ENCODE peak calls at places on chromosomes 5 and 9, in six cellular contexts. I, N, R, Z, S and P are unnamed samples.
A peak's percentile ranks its signal among the peaks of the same experiment; 100 is the strongest.

GRCh38 chr9:107587175-107587963 is 97.8 kb upstream of the KLF4 start:
- DNase-seq in N (no peak), S (no peak), I (no peak), Z (no peak), R (no peak), P (peak; percentile 17)

GRCh38 chr5:147200001-147200400 is 34.8 kb upstream of the STK32A start:
- DNase-seq in I (no peak), R (no peak), N (no peak), S (no peak), Z (no peak), P (no peak)

GRCh38 chr9:8872802-8873201 is 1073.2 kb upstream of the DMAC1 start:
- DNase-seq in Z (no peak), R (no peak), S (no peak), I (no peak), N (no peak), P (no peak)

GRCh38 chr5:88092938-88093635 is 175.6 kb downstream of the TMEM161B start:
- DNase-seq in S (no peak), R (no peak), I (no peak), N (no peak), Z (no peak), P (no peak)

GRCh38 chr9:136297016-136297691 is 6.7 kb downstream of the CCDC187 start:
- DNase-seq in N (no peak), Z (no peak), I (no peak), R (no peak), S (peak; percentile 31), P (no peak)

GRCh38 chr5:166433679-166434078 is 1857.8 kb upstream of the WWC1 start:
- DNase-seq in Z (no peak), S (no peak), R (no peak), I (no peak), N (no peak), P (no peak)

GRCh38 chr9:134047868-134048581 is 19.8 kb downstream of the BRD3 start:
- DNase-seq in R (no peak), N (no peak), Z (no peak), I (no peak), S (no peak), P (no peak)

GRCh38 chr9:14437336-14438231 is 123.6 kb upstream of the NFIB start:
- DNase-seq in R (no peak), I (no peak), Z (no peak), S (no peak), N (no peak), P (peak; percentile 70)

GRCh38 chr5:59034498-59035186 is 451.8 kb downstream of the RAB3C start:
- DNase-seq in S (peak; percentile 52), I (no peak), N (peak; percentile 72), Z (peak; percentile 58), R (peak; percentile 52), P (peak; percentile 8)

GRCh38 chr5:94618029-94618492 is 343 bp downstream of the KIAA0825 start:
- DNase-seq in Z (peak; percentile 53), N (peak; percentile 55), S (peak; percentile 56), I (peak; percentile 33), R (peak; percentile 52), P (peak; percentile 62)

GRCh38 chr5:40680741-40681350 is 1.1 kb downstream of the PTGER4 start:
- DNase-seq in Z (peak; percentile 41), I (no peak), R (no peak), S (peak; percentile 15), N (peak; percentile 22), P (no peak)

GRCh38 chr9:14508884-14509283 is 184.3 kb downstream of the ZDHHC21 start:
- DNase-seq in S (no peak), I (no peak), R (no peak), N (no peak), Z (no peak), P (no peak)

GRCh38 chr5:71658916-71659661 is 60.0 kb upstream of the CARTPT start:
- DNase-seq in Z (no peak), I (no peak), S (peak; percentile 6), R (no peak), N (peak; percentile 10), P (no peak)

GRCh38 chr9:89864257-89864656 is 259.4 kb downstream of the GADD45G start:
- DNase-seq in S (no peak), I (no peak), R (no peak), Z (no peak), N (no peak), P (no peak)

GRCh38 chr5:138701678-138702077 is 51.5 kb upstream of the CTNNA1 start:
- DNase-seq in Z (no peak), R (no peak), N (no peak), I (no peak), S (no peak), P (no peak)

GRCh38 chr9:134641989-134642384 is 384 bp downstream of the COL5A1 start:
- DNase-seq in S (no peak), I (no peak), R (no peak), N (no peak), Z (no peak), P (peak; percentile 29)

GRCh38 chr9:105074501-105074900 is 146.5 kb upstream of the ABCA1 start:
- DNase-seq in R (no peak), I (no peak), S (no peak), N (no peak), Z (no peak), P (no peak)

GRCh38 chr9:129208191-129209091 is 30.4 kb upstream of the IER5L start:
- DNase-seq in I (no peak), Z (no peak), R (no peak), N (no peak), S (no peak), P (no peak)

GRCh38 chr9:81984911-81985310 is 3.7 kb upstream of the SPATA31D1 start:
- DNase-seq in N (no peak), R (no peak), Z (no peak), S (no peak), I (no peak), P (peak; percentile 2)

GRCh38 chr5:175696139-175696854 is 38.4 kb downstream of the HRH2 start:
- DNase-seq in N (no peak), R (no peak), I (peak; percentile 5), S (peak; percentile 56), Z (peak; percentile 24), P (peak; percentile 76)

GRCh38 chr5:10442581-10442980 is 902 bp downstream of the ROPN1L start:
- DNase-seq in Z (no peak), I (no peak), N (peak; percentile 53), S (no peak), R (peak; percentile 17), P (peak; percentile 45)

GRCh38 chr9:38421498-38422211 is 2.6 kb downstream of the IGFBPL1 start:
- DNase-seq in Z (no peak), N (no peak), S (no peak), I (no peak), R (no peak), P (no peak)

GRCh38 chr9:3205421-3206095 is 320.2 kb downstream of the RFX3 start:
- DNase-seq in S (no peak), Z (no peak), R (peak; percentile 41), N (no peak), I (peak; percentile 16), P (no peak)

GRCh38 chr9:135515541-135515951 is 5.7 kb upstream of the LCN1 start:
- DNase-seq in N (no peak), Z (no peak), R (no peak), S (no peak), I (no peak), P (no peak)

GRCh38 chr5:103174147-103174546 is 54.0 kb downstream of the PPIP5K2 start:
- DNase-seq in R (no peak), Z (no peak), S (no peak), I (no peak), N (no peak), P (no peak)

DNA sequence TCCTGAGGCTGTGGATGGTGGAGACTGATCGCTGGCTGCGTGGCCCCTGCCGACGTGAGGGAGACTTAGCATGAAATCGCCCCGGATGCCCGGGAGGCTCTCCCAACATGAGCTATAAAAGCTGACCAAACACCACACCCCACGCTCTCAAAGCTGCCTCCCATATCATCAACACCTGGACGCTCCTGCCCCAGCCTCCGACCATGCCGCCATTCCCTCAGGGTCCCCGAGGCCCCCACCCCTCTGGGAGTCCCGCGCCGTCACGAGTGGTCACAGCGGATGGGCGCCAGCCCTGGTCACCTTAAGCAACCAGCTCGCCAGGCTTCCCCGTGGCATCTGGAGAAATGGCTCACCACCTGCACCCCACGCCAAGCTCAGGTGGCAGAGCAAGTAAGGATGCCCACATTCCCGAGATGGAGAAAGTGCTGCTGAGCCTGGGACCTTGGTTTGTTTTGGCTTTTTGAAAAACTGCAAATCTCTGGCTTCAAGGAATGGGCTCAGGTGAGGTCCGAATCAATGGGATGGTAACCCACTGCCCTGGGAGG is 196.0 kb downstream of the MED10 start:
- DNase-seq in I (no peak), S (no peak), Z (no peak), N (no peak), R (no peak), P (no peak)
- H3K4me3 ChIP-seq in I (no peak overlapping the region), S (no peak overlapping the region), Z (no peak overlapping the region), N (no peak overlapping the region), R (no peak overlapping the region), P (no peak overlapping the region)

DNA sequence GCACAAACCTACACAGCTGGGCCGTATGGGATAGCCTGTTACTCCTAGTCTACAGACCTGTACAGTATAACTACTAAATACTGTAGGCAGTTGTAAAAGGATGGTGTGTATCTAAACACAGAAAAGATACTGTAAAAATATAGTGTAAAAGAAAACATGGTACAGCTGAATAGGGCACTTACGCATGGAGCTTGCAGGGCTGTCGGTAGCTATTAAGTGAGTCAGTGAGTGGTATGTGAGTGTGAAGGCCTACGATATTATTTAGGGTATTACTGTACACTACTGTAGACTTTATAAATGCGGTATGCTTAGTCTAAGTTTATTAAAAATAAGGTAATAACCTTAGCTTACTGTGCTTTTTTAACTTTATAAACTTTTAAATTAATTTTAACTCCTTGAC is 1.2 kb downstream of the ZCCHC9 start:
- DNase-seq in S (no peak), Z (peak; percentile 14), N (peak; percentile 4), R (no peak), I (no peak), P (no peak)
- H3K4me3 ChIP-seq in S (no peak overlapping the region), Z (peak overlapping the region; percentile 94), N (peak overlapping the region; percentile 97), R (peak overlapping the region; percentile 96), I (peak overlapping the region; percentile 92), P (peak overlapping the region; percentile 97)

GRCh38 chr9:78439866-78440830 is 143.2 kb downstream of the PSAT1 start:
- DNase-seq in N (no peak), S (no peak), R (no peak), Z (no peak), I (no peak), P (no peak)

GRCh38 chr9:78437721-78438610 is 141.0 kb downstream of the PSAT1 start:
- DNase-seq in R (no peak), I (no peak), S (no peak), N (no peak), Z (no peak), P (no peak)

GRCh38 chr9:78441396-78441795 is 144.5 kb downstream of the PSAT1 start:
- DNase-seq in S (no peak), Z (no peak), I (no peak), N (no peak), R (no peak), P (no peak)

GRCh38 chr9:78438765-78439164 is 141.8 kb downstream of the PSAT1 start:
- DNase-seq in Z (no peak), S (no peak), I (no peak), N (no peak), R (no peak), P (no peak)

GRCh38 chr9:78439192-78439865 is 142.4 kb downstream of the PSAT1 start:
- DNase-seq in I (peak; percentile 71), N (peak; percentile 90), S (peak; percentile 81), R (peak; percentile 82), Z (peak; percentile 87), P (peak; percentile 34)
- H3K4me3 ChIP-seq in I (no peak overlapping the region), N (peak overlapping the region; percentile 46), S (no peak overlapping the region), R (peak overlapping the region; percentile 24), Z (peak overlapping the region; percentile 39), P (no peak overlapping the region)

GRCh38 chr5:56819027-56819881 is 3.9 kb downstream of the MAP3K1 start:
- DNase-seq in N (no peak), S (no peak), I (no peak), Z (no peak), R (no peak), P (no peak)
- H3K4me3 ChIP-seq in N (no peak overlapping the region), S (peak overlapping the region; percentile 69), I (no peak overlapping the region), Z (peak overlapping the region; percentile 1), R (no peak overlapping the region), P (peak overlapping the region; percentile 78)